ENCODE peak calls at places on chromosome 5, in nine cellular contexts. R is endothelial cell; E is HFFc6; F is stimulated activated CD4-positive, alpha-beta T cell treated with anti-CD3 and anti-CD28 coated beads, Interleukin-15, amount 100 ng/mL, for 1 hour; S is left lobe of liver; B is colonic mucosa; X is fibroblast of gingiva; C is T-helper 22 cell; G is stimulated activated CD8-positive, alpha-beta memory T cell treated with anti-CD3 and anti-CD28 coated beads, Interleukin-15, amount 100 ng/mL, for 48 hours. Q is an unnamed sample.

GRCh38 chr5:104890767-104891166 is 1328.2 kb upstream of the NUDT12 start:
- DNase-seq in R (no peak), E (no peak), F (no peak), S (no peak), B (no peak), X (no peak), C (no peak), G (no peak), Q (no peak)

GRCh38 chr5:141940695-141941271 is 17.1 kb downstream of the DELE1 start:
- DNase-seq in R (no peak), E (no peak), F (no peak), S (no peak), B (no peak), X (peak; percentile 59), C (no peak), G (no peak), Q (no peak)

GRCh38 chr5:126098330-126099017 is 324.7 kb upstream of the GRAMD2B start:
- DNase-seq in R (no peak), E (no peak), F (no peak), S (no peak), B (no peak), X (peak; percentile 34), C (no peak), G (no peak), Q (no peak)

GRCh38 chr5:117752403-117752802 is 1177.8 kb upstream of the SEMA6A start:
- DNase-seq in R (no peak), E (no peak), F (no peak), S (no peak), B (no peak), X (no peak), C (no peak), G (no peak), Q (no peak)

GRCh38 chr5:145750194-145750593 is 84.9 kb downstream of the PRELID2 start:
- DNase-seq in R (no peak), E (no peak), F (no peak), S (no peak), B (no peak), X (peak; percentile 79), C (no peak), G (no peak), Q (no peak)

GRCh38 chr5:151720195-151720594 is 33.5 kb upstream of the SPARC start:
- DNase-seq in R (no peak), E (no peak), F (no peak), S (no peak), B (no peak), X (no peak), C (no peak), G (no peak), Q (no peak)

GRCh38 chr5:4924581-4924980 is 215.5 kb upstream of the ADAMTS16 start:
- DNase-seq in R (no peak), E (peak; percentile 30), F (no peak), S (no peak), B (no peak), X (no peak), C (no peak), G (no peak), Q (no peak)

GRCh38 chr5:1502046-1502736 is 21.6 kb downstream of the LPCAT1 start:
- DNase-seq in R (no peak), E (no peak), F (no peak), S (no peak), B (peak; percentile 35), X (no peak), C (no peak), G (no peak), Q (peak; percentile 32)

GRCh38 chr5:138234651-138235050 is 21.5 kb upstream of the CDC23 start:
- DNase-seq in R (no peak), E (no peak), F (no peak), S (no peak), B (no peak), X (no peak), C (no peak), G (no peak), Q (no peak)

Q was measured in SIG-M5.